ENCODE peak calls at places on chromosomes 11 and 22, in seven cellular contexts. R is keratinocyte, K is neural progenitor cell, E is right lobe of liver, L is K562, V is tibial artery, W is IMR-90. M is an unnamed sample. For H3K27me3 and H3K9me3, the result is how much of the 10 kb centered on the place peaks cover.

GRCh38 chr11:10566257-10566956 is 2.1 kb downstream of the LYVE1 start:
- DNase-seq in R (no peak), V (no peak), K (no peak), E (no peak), W (no peak), L (no peak), M (no peak)

GRCh38 chr11:126282742-126283591 is at the start of gene TIRAP:
- DNase-seq in R (no peak), L (peak), K (peak), W (peak), E (peak), V (peak), M (peak)

GRCh38 chr22:36546932-36547331 is 18.0 kb upstream of the EIF3D start:
- DNase-seq in W (peak), V (no peak), K (no peak), E (no peak), L (no peak), R (peak), M (peak)

GRCh38 chr11:20097319-20098221 is 62.7 kb downstream of the DBX1 start:
- DNase-seq in E (no peak), L (peak), V (no peak), K (no peak), W (peak), R (no peak), M (peak)

GRCh38 chr11:972812-973211 is 47.1 kb downstream of the AP2A2 start:
- DNase-seq in R (no peak), L (no peak), E (no peak), W (no peak), K (no peak), V (no peak), M (no peak)

GRCh38 chr11:100247701-100248100 is 439.4 kb upstream of the ARHGAP42 start:
- DNase-seq in K (no peak), R (no peak), E (no peak), W (no peak), L (no peak), V (no peak), M (no peak)

GRCh38 chr22:26585104-26585790 is 4.7 kb downstream of the TPST2 start:
- DNase-seq in W (peak), L (peak), K (no peak), V (peak), E (peak), R (peak), M (peak)

GRCh38 chr22:38699784-38700183 is 959 bp downstream of the JOSD1 start:
- DNase-seq in W (peak), R (no peak), L (no peak), V (no peak), K (no peak), E (no peak), M (peak)

GRCh38 chr11:67055812-67056211 is 835 bp upstream of the RHOD start:
- DNase-seq in E (no peak), W (peak), K (peak), V (no peak), R (no peak), L (no peak), M (no peak)

DNA sequence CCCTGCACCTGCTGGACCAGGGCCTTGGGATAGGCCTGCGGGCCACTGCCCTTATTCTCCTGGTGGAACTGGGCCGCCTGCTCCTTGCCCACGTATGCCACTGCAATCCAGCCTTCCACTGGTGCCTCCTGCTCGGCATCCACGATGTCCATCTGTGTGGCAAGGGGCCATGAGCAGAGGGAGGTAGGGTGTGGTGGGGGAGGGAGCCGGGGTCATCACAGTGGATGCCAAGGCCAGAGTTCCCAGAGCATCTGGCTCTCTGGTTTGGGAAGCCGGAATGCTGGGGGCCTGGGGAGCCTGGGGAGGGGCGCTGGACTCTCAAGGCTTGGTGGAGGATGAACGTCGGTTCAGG is 627 bp downstream of the RNF215 start:
- DNase-seq in E (no peak), K (no peak), W (no peak), L (no peak), V (no peak), R (no peak), M (no peak)
- H3K4me3 ChIP-seq in E (peak), K (peak), W (peak), L (peak), V (peak), R (peak), M (peak)

GRCh38 chr22:42280836-42281235 is 10.4 kb upstream of the TCF20 start:
- DNase-seq in V (peak), R (no peak), L (no peak), E (no peak), K (no peak), W (no peak), M (no peak)

GRCh38 chr22:42281284-42281683 is 10.8 kb upstream of the TCF20 start:
- DNase-seq in R (no peak), W (no peak), L (no peak), K (no peak), V (peak), E (no peak), M (no peak)

GRCh38 chr22:42282252-42282942 is 11.9 kb upstream of the TCF20 start:
- DNase-seq in L (no peak), V (no peak), W (no peak), K (no peak), R (no peak), E (peak), M (no peak)

GRCh38 chr22:42282943-42283287 is 12.5 kb upstream of the TCF20 start:
- DNase-seq in E (no peak), V (no peak), W (no peak), R (no peak), K (peak), L (no peak), M (no peak)

GRCh38 chr22:42281706-42282251 is 11.3 kb upstream of the TCF20 start:
- DNase-seq in R (no peak), K (no peak), W (no peak), L (no peak), E (no peak), V (peak), M (no peak)
- H3K27me3 ChIP-seq in R (under half), K (half or more), W (under half), L (under half), E (under half), V (under half), M (under half)

GRCh38 chr22:48951836-48952235 is 875.8 kb downstream of the BRD1 start:
- DNase-seq in W (no peak), L (no peak), E (no peak), K (no peak), R (no peak), V (no peak), M (no peak)
- H3K9me3 ChIP-seq in W (half or more), L (under half), E (under half), K (under half), R (under half), V (under half), M (under half)

GRCh38 chr22:25566812-25567211 is 2.3 kb downstream of the GRK3 start:
- DNase-seq in E (no peak), R (no peak), V (no peak), L (no peak), W (no peak), K (no peak), M (no peak)
- H3K4me3 ChIP-seq in E (no peak), R (no peak), V (no peak), L (no peak), W (no peak), K (peak), M (no peak)

GRCh38 chr22:50532353-50532700 is 2.5 kb upstream of the TYMP start:
- DNase-seq in V (no peak), K (peak), W (no peak), L (no peak), E (no peak), R (no peak), M (no peak)
- H3K27me3 ChIP-seq in V (under half), K (half or more), W (under half), L (under half), E (under half), R (under half), M (under half)

GRCh38 chr22:47393191-47393590 is 630.7 kb downstream of the TBC1D22A start:
- DNase-seq in K (no peak), V (no peak), E (peak), R (no peak), L (no peak), W (no peak), M (no peak)

GRCh38 chr22:47395481-47395880 is 633.0 kb downstream of the TBC1D22A start:
- DNase-seq in L (no peak), V (peak), R (no peak), W (peak), E (peak), K (no peak), M (no peak)

GRCh38 chr22:47396515-47396914 is 634.1 kb downstream of the TBC1D22A start:
- DNase-seq in K (no peak), R (no peak), L (no peak), V (peak), W (no peak), E (no peak), M (no peak)

GRCh38 chr22:47396105-47396504 is 633.7 kb downstream of the TBC1D22A start:
- DNase-seq in L (no peak), R (no peak), K (no peak), E (no peak), V (no peak), W (no peak), M (no peak)

GRCh38 chr22:47394504-47395440 is 632.3 kb downstream of the TBC1D22A start:
- DNase-seq in K (no peak), L (no peak), W (no peak), R (no peak), E (peak), V (peak), M (no peak)
- H3K9me3 ChIP-seq in K (under half), L (under half), W (under half), R (under half), E (under half), V (under half), M (under half)

DNA sequence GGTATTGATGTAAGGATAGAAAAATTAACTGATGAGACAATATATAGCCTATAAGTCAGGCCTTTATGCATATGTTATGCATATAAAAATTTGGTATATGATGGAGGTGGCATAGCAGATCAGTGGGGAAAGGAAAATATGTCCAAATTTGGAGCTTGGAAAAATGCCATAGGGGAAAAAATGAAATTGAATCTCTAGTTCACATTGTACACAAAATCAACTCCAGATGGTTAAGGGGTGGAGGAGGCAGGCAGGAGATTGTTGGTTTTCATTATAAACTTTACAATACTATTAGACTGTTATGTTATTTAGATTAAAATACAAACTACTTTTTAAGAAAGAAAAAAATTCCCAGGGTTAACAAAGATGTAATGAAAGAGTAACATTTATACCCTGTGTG is 15.1 kb upstream of the CD3E start:
- DNase-seq in W (no peak), K (no peak), E (no peak), R (no peak), L (no peak), V (no peak), M (no peak)
- H3K4me3 ChIP-seq in W (no peak), K (no peak), E (no peak), R (no peak), L (no peak), V (no peak), M (no peak)